ENCODE peak calls at places on chromosomes 5 and 9, in ten cellular contexts. C, L, G, H, X, A, Z, F, R and V are unnamed samples.

GRCh38 chr9:68778635-68779034 is 73.6 kb downstream of the PIP5K1B start:
- DNase-seq in A (no peak), C (no peak), F (no peak), L (no peak), Z (no peak), G (no peak), X (no peak), R (no peak), H (no peak), V (no peak)

GRCh38 chr5:149581192-149581861 is at the start of gene ARHGEF37:
- DNase-seq in H (no peak), A (peak; percentile 87), L (no peak), Z (no peak), F (peak; percentile 49), X (peak; percentile 84), G (peak; percentile 92), R (peak; percentile 73), C (peak; percentile 94), V (peak; percentile 34)

GRCh38 chr9:131728961-131729360 is 10.9 kb downstream of the RAPGEF1 start:
- DNase-seq in R (no peak), A (no peak), H (peak; percentile 57), G (no peak), C (no peak), X (no peak), F (peak; percentile 62), Z (no peak), L (no peak), V (peak; percentile 60)

GRCh38 chr5:180604271-180604670 is 13.0 kb upstream of the SCGB3A1 start:
- DNase-seq in Z (no peak), H (no peak), C (peak; percentile 28), R (no peak), F (no peak), G (no peak), L (no peak), X (no peak), A (peak; percentile 23), V (no peak)

GRCh38 chr5:14400611-14401010 is 181.0 kb upstream of the OTULINL start:
- DNase-seq in Z (no peak), H (no peak), F (no peak), A (no peak), C (no peak), L (no peak), X (no peak), R (no peak), G (no peak), V (no peak)

GRCh38 chr5:128905225-128906110 is 59.8 kb upstream of the SLC27A6 start:
- DNase-seq in Z (peak; percentile 47), G (no peak), L (peak; percentile 58), C (no peak), A (no peak), X (peak; percentile 25), R (no peak), H (no peak), F (peak; percentile 19), V (no peak)

GRCh38 chr5:39478851-39479250 is 54.1 kb upstream of the DAB2 start:
- DNase-seq in Z (no peak), F (no peak), A (no peak), R (no peak), C (no peak), G (no peak), H (no peak), X (no peak), L (peak; percentile 34), V (no peak)

GRCh38 chr5:133461796-133462516 is 150.4 kb downstream of the FSTL4 start:
- DNase-seq in Z (no peak), L (no peak), R (no peak), G (no peak), A (no peak), H (no peak), C (no peak), X (no peak), F (no peak), V (no peak)

GRCh38 chr5:179605026-179605833 is 18.2 kb downstream of the HNRNPH1 start:
- DNase-seq in G (peak; percentile 43), A (no peak), H (no peak), C (no peak), X (no peak), L (peak; percentile 51), F (no peak), R (no peak), Z (no peak), V (no peak)

GRCh38 chr5:151581841-151582583 is 9.1 kb downstream of the FAT2 start:
- DNase-seq in C (no peak), A (no peak), X (peak; percentile 53), Z (no peak), R (no peak), H (no peak), F (no peak), L (no peak), G (no peak), V (no peak)

GRCh38 chr5:138354926-138355378 is 2.5 kb downstream of the KDM3B start:
- DNase-seq in C (no peak), F (peak; percentile 43), H (no peak), X (peak; percentile 41), L (peak; percentile 77), A (no peak), Z (peak; percentile 80), R (no peak), G (no peak), V (no peak)

GRCh38 chr9:95587071-95587964 is 70.5 kb upstream of the PTCH1 start:
- DNase-seq in R (no peak), G (no peak), Z (no peak), X (no peak), H (no peak), C (no peak), A (no peak), L (no peak), F (no peak), V (no peak)

GRCh38 chr5:138469540-138470321 is 4.5 kb downstream of the EGR1 start:
- DNase-seq in C (no peak), A (no peak), L (peak; percentile 91), F (no peak), X (no peak), G (no peak), R (no peak), H (no peak), Z (peak; percentile 52), V (no peak)

GRCh38 chr5:157456301-157456700 is 3.7 kb upstream of the NIPAL4 start:
- DNase-seq in X (no peak), G (no peak), Z (no peak), H (no peak), F (no peak), A (no peak), C (no peak), L (no peak), R (peak; percentile 22), V (no peak)

GRCh38 chr5:96079075-96079474 is 117.4 kb upstream of the ELL2 start:
- DNase-seq in R (no peak), X (no peak), A (no peak), L (peak; percentile 97), F (no peak), H (no peak), C (no peak), G (no peak), Z (peak; percentile 78), V (no peak)

GRCh38 chr5:164958688-164959087 is 1453.3 kb downstream of the MAT2B start:
- DNase-seq in X (no peak), A (no peak), H (no peak), C (no peak), L (no peak), G (no peak), R (no peak), F (no peak), Z (no peak), V (no peak)

GRCh38 chr9:124553738-124554137 is 46.5 kb upstream of the NR5A1 start:
- DNase-seq in A (no peak), G (no peak), Z (peak; percentile 81), X (no peak), F (no peak), C (no peak), R (no peak), H (no peak), L (peak; percentile 94), V (no peak)

GRCh38 chr9:33109850-33110595 is 33.5 kb upstream of the SMU1 start:
- DNase-seq in L (no peak), X (peak; percentile 12), F (no peak), H (no peak), R (no peak), C (no peak), Z (no peak), G (no peak), A (no peak), V (no peak)

GRCh38 chr5:178425621-178426068 is 164.5 kb downstream of the COL23A1 start:
- DNase-seq in Z (no peak), G (no peak), L (no peak), H (no peak), R (no peak), A (no peak), X (no peak), F (no peak), C (no peak), V (no peak)

DNA sequence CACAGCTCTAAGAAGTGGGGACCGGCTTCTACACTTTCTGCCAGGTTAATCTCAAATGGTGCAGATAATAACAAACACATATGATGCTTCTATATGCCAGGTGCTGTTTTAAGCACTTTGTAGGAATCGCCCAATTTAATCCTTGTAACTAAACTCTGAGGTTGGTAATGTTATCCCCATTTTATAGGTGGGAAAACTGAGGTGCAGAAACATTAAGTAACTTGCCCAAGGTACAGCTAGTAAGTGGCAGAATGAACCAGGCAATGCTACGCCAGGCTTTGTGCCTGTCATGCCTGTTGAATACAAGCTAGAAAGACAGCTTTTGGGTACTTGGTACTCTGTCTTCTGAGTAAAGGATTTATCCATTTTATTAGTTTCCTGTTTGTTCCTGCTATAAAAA is 19.7 kb downstream of the IQGAP2 start:
- DNase-seq in G (no peak), R (no peak), F (no peak), A (no peak), Z (no peak), L (no peak), C (no peak), X (no peak), H (no peak), V (no peak)
- TF ChIP-seq CTCF in G (no peak), R (no peak), F (no peak), A (no peak), Z (no peak), L (no peak), C (no peak), X (no peak), H (no peak), V (no peak)

GRCh38 chr5:113405530-113405929 is 29.3 kb downstream of the TSSK1B start:
- DNase-seq in Z (no peak), C (no peak), A (no peak), L (no peak), G (no peak), F (no peak), H (no peak), R (no peak), X (no peak), V (no peak)
- TF ChIP-seq CTCF in Z (no peak), C (no peak), A (no peak), L (no peak), G (no peak), F (no peak), H (no peak), R (no peak), X (no peak), V (no peak)

GRCh38 chr5:123699571-123699970 is 187.6 kb downstream of the CSNK1G3 start:
- DNase-seq in Z (no peak), X (no peak), A (no peak), L (no peak), G (no peak), H (no peak), R (no peak), C (no peak), F (no peak), V (no peak)
- TF ChIP-seq CTCF in Z (no peak), X (no peak), A (no peak), L (no peak), G (no peak), H (no peak), R (no peak), C (no peak), F (no peak), V (no peak)

GRCh38 chr5:93681432-93681831 is 60.0 kb downstream of the POU5F2 start:
- DNase-seq in H (no peak), A (no peak), Z (no peak), X (no peak), F (no peak), G (no peak), L (no peak), R (no peak), C (no peak), V (no peak)
- TF ChIP-seq CTCF in H (no peak), A (no peak), Z (peak; percentile 72), X (no peak), F (no peak), G (no peak), L (peak; percentile 26), R (peak; percentile 78), C (peak; percentile 5), V (no peak)